ENCODE peak calls at places on chromosomes 1 and 21, in nine cellular contexts. L is fibroblast of pulmonary artery, C is AG09309, J is retinal pigment epithelial cell, F is astrocyte, T is upper lobe of right lung, K is aorta, Q is neural progenitor cell, R is foreskin fibroblast. Z is an unnamed sample.

GRCh38 chr1:10188133-10188532 is 22.2 kb upstream of the KIF1B start:
- DNase-seq in L (no peak), C (no peak), J (no peak), F (no peak), T (no peak), K (no peak), Q (no peak), R (no peak), Z (no peak)

GRCh38 chr1:211129790-211130189 is 4.2 kb downstream of the KCNH1 start:
- DNase-seq in L (no peak), C (no peak), J (no peak), F (no peak), T (no peak), K (no peak), Q (no peak), R (no peak), Z (no peak)

GRCh38 chr21:43933146-43933673 is 68.2 kb downstream of the AGPAT3 start:
- DNase-seq in L (no peak), C (no peak), J (no peak), F (no peak), T (no peak), K (no peak), Q (no peak), R (no peak), Z (no peak)

GRCh38 chr1:181423301-181423918 is 59.9 kb upstream of the CACNA1E start:
- DNase-seq in L (peak), C (peak), J (peak), F (peak), T (no peak), K (no peak), Q (peak), R (peak), Z (peak)

GRCh38 chr21:28513450-28513849 is 479.2 kb downstream of the LTN1 start:
- DNase-seq in L (peak), C (no peak), J (no peak), F (peak), T (no peak), K (no peak), Q (no peak), R (no peak), Z (no peak)

GRCh38 chr1:231202125-231202633 is 38.8 kb upstream of the GNPAT start:
- DNase-seq in L (no peak), C (no peak), J (no peak), F (no peak), T (no peak), K (no peak), Q (no peak), R (no peak), Z (no peak)

GRCh38 chr1:27292111-27292510 is 29.9 kb upstream of the TMEM222 start:
- DNase-seq in L (no peak), C (no peak), J (no peak), F (peak), T (no peak), K (no peak), Q (no peak), R (peak), Z (no peak)

GRCh38 chr1:9149837-9150581 is 21.1 kb upstream of the GPR157 start:
- DNase-seq in L (no peak), C (no peak), J (no peak), F (no peak), T (peak), K (no peak), Q (no peak), R (no peak), Z (no peak)

GRCh38 chr1:223137402-223138100 is 5.5 kb downstream of the TLR5 start:
- DNase-seq in L (peak), C (peak), J (no peak), F (peak), T (no peak), K (no peak), Q (no peak), R (peak), Z (no peak)

DNA sequence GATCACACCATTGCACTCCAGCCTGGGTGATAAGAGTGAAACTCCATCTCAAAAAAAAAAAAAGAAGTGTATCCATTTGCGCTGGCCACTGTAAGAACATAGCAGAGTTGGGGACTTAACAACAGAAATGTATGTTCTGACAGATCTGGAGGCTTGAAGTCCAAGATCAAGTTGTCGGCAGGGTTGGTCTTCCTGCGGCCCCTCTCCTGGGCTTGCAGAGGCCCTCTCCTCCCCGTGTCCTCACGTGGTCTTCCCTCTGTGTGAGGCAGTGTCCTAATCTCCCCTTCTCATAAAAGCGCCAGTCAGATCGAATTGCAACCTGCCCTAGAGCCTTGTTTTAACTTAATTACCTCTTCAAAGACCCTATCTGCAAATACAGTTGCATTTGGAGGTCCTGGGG is 52.6 kb downstream of the MT1HL1 start:
- DNase-seq in L (no peak), C (no peak), J (no peak), F (no peak), T (no peak), K (no peak), Q (peak), R (no peak), Z (no peak)
- H3K4me3 ChIP-seq in L (no peak), C (no peak), J (no peak), F (no peak), T (no peak), K (no peak), Q (no peak), R (no peak), Z (no peak)

GRCh38 chr21:31158789-31159581 is 120.7 kb upstream of the KRTAP19-8 start:
- DNase-seq in L (peak), C (no peak), J (no peak), F (no peak), T (no peak), K (no peak), Q (no peak), R (peak), Z (no peak)
- H3K4me3 ChIP-seq in L (no peak), C (no peak), J (no peak), F (no peak), T (peak), K (no peak), Q (no peak), R (no peak), Z (no peak)

GRCh38 chr1:33181038-33181861 is 593 bp downstream of the TRIM62 start:
- DNase-seq in L (peak), C (no peak), J (no peak), F (peak), T (peak), K (peak), Q (peak), R (peak), Z (peak)

GRCh38 chr1:33178836-33179439 is 2.9 kb downstream of the TRIM62 start:
- DNase-seq in L (no peak), C (no peak), J (no peak), F (no peak), T (no peak), K (no peak), Q (no peak), R (no peak), Z (no peak)

GRCh38 chr1:33181906-33182305 is at the start of gene TRIM62:
- DNase-seq in L (peak), C (no peak), J (peak), F (peak), T (peak), K (peak), Q (peak), R (peak), Z (peak)

GRCh38 chr1:33182452-33182851 is 609 bp upstream of the TRIM62 start:
- DNase-seq in L (peak), C (no peak), J (no peak), F (peak), T (no peak), K (no peak), Q (peak), R (peak), Z (no peak)

DNA sequence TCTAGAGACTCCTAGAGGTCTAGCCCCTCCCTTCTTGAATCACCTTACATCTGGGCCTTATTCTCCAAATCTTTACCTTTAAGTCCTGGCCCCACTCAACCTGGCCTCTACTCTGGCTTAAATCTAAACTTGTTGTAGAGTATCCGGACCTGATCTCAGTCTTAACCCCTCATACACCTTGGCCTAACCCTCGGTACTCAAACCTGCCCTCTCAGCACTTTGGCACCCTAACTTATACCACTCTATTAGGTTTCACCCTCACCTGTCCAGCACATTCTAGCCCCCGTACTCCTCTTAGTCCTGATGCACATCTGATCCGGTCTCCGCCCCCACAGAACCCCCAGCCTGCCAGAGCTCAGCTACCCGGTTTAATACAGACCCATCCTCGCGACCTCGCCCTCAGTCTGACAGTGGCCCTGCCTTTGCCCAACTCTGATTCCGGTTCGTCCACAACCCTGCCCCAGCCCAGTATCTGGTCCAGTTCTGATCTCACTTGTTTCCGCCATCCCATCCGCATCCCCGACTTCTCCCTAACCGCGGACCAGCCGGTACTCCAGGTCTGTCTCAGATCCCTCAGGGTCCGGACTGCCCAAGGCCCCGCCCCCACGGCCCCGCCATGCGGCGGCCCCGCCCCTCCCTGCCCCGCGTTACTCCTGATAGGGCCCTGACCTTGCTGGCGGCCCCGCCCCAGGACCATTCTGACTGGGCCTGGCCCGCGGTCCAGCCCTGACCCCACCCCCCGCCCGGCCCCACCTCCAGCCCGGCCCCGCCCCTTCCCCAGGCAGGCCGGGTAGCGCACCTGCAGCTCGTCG is 1.4 kb downstream of the TRIM62 start:
- DNase-seq in L (peak), C (no peak), J (peak), F (peak), T (peak), K (peak), Q (peak), R (peak), Z (peak)
- H3K4me3 ChIP-seq in L (peak), C (peak), J (peak), F (peak), T (peak), K (peak), Q (peak), R (peak), Z (peak)

DNA sequence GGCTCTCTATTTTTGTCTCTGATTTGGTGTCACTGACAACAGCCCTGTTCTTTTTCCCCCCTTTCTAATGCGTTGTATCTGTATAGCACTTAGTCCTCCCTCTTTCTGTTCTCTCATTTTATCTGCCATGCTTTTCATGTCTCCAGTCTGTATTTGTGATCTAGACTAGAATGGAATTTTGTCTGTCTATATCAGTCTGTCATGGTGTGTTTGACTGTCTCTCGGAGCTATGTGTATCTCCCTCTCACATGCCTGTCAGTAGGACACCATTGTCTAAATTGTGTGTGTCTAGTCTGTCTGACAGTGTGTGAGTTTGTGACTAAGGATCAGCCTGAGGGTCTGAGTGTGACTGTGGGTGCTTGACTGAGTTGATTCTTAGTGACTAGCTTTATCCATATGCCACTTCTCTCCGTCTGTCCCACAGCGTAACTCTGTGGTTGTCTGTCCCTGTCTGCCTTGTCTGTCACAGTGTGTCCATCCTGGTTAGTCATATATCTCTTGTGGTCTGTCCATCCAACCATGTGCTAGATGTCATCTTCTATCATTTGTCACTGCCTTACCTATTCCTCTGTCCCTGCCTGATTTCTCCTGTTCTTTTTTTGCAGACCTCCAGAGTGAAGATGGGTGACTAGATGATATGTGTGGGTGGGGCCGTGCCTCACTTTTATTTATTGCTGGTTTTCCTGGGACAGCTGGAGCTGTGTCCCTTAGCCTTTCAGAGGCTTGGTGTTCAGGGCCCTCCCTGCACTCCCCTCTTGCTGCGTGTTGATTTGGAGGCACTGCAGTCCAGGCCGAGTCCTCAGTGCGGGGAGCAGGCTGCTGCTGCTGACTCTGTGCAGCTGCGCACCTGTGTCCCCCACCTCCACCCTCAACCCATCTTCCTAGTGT is 1.4 kb upstream of the B4GALT2 start:
- DNase-seq in L (no peak), C (no peak), J (no peak), F (no peak), T (no peak), K (no peak), Q (no peak), R (no peak), Z (no peak)
- H3K4me3 ChIP-seq in L (no peak), C (no peak), J (no peak), F (no peak), T (no peak), K (no peak), Q (no peak), R (no peak), Z (peak)

DNA sequence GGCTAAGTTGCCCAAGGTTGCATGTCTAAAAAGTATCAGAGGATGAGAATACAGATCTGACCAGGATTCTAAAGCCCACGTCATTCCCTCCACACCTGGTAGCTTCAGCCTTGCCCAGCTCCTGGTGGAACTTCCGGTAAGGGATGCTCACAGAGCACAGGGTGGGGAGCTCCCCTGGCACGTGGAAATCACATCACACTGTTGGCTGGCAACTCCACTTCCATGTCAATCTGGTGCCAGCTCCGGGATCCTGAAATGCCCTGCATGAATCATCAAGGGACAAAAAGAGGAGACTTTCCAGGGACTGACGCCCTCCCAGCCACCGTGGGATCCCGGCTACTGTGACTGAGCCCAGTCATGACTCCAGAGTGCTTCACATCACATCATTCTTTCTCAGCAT is 12.4 kb upstream of the BCAR3 start:
- DNase-seq in L (no peak), C (no peak), J (no peak), F (no peak), T (peak), K (peak), Q (no peak), R (no peak), Z (peak)
- H3K4me3 ChIP-seq in L (no peak), C (no peak), J (no peak), F (no peak), T (no peak), K (no peak), Q (no peak), R (no peak), Z (no peak)

DNA sequence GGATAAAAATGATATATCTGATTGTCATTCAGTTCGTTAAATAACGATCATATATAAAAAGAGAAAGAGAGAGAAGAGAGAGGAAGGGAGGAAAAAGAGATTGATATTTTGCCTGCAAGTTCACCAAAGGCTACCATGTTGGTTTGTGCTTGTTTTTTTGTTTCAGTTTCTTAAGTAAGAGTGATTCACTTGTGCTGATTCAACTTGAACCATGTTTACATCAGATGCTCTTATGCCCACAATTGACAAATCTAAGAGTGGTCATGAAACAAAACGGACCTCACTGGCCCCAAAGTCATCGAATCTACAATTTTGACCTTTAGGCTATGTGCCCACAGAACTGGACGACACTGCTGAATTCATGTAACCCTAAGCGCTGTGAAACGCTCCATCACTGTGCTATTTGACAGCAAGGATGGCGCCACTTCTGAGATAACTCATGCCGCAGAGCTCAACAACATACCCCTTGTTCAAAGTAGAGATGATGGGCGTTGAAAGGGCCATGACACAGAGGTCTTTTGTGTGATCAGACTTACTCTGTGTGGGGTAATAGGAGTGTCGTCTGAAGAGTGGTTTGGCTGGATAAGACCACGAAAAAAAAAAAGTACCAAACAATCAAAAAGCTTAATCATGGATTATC is 481.4 kb downstream of the SETD4 start:
- DNase-seq in L (peak), C (peak), J (no peak), F (peak), T (no peak), K (no peak), Q (no peak), R (peak), Z (no peak)
- H3K4me3 ChIP-seq in L (no peak), C (no peak), J (no peak), F (no peak), T (no peak), K (no peak), Q (no peak), R (no peak), Z (no peak)

GRCh38 chr21:41950941-41951408 is 2.8 kb downstream of the C2CD2 start:
- DNase-seq in L (no peak), C (no peak), J (no peak), F (no peak), T (no peak), K (no peak), Q (peak), R (no peak), Z (no peak)
- H3K4me3 ChIP-seq in L (no peak), C (no peak), J (no peak), F (no peak), T (no peak), K (no peak), Q (no peak), R (no peak), Z (no peak)

DNA sequence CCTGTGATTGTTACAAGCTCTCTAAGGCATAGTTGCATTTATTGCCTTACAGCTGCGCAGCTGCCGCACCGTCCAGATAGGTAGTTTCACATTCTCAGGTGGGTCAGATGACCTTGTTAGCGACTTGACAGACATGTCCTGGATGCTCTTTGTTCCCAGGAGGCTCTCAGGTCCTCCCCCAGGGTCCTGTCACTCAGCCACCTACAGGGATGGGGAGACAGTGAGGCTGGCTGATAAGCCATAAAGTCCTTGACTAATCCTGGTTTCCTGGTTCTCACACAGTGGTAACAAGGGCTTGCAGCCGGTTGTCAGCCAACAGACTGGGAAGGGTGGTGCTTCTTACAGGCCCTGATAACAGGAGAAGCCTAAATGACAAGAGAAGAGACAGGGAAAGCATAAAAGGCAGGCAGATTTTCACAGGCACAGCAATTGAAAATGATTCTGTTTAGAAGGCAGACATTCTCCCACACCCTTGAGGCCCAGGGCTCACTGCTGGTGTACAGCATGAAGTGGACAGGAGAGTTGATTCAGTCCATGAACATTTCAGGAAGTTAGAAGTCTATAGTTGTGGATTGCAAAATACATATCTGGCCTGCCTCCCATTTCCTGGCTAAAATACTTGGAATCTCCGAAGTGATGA is 2.9 kb downstream of the ARF1 start:
- DNase-seq in L (peak), C (peak), J (no peak), F (peak), T (peak), K (peak), Q (peak), R (peak), Z (peak)
- H3K4me3 ChIP-seq in L (peak), C (peak), J (peak), F (peak), T (peak), K (no peak), Q (no peak), R (peak), Z (peak)

GRCh38 chr1:145828368-145829016 is 4.5 kb downstream of the POLR3C start:
- DNase-seq in L (no peak), C (no peak), J (no peak), F (no peak), T (no peak), K (no peak), Q (no peak), R (no peak), Z (no peak)

GRCh38 chr1:145823565-145824498 is at the start of the genes POLR3C and RNF115:
- DNase-seq in L (peak), C (peak), J (peak), F (peak), T (peak), K (peak), Q (peak), R (peak), Z (peak)

GRCh38 chr1:145827966-145828365 is 4.0 kb downstream of the POLR3C start:
- DNase-seq in L (no peak), C (no peak), J (no peak), F (no peak), T (no peak), K (no peak), Q (no peak), R (no peak), Z (no peak)

GRCh38 chr1:145824499-145824842 is 471 bp downstream of the POLR3C start:
- DNase-seq in L (no peak), C (no peak), J (no peak), F (no peak), T (no peak), K (no peak), Q (no peak), R (no peak), Z (no peak)

GRCh38 chr1:145826030-145826429 is 2.0 kb downstream of the POLR3C start:
- DNase-seq in L (no peak), C (no peak), J (no peak), F (no peak), T (no peak), K (no peak), Q (no peak), R (no peak), Z (no peak)
- H3K4me3 ChIP-seq in L (no peak), C (no peak), J (no peak), F (no peak), T (no peak), K (no peak), Q (peak), R (peak), Z (no peak)